ENCODE peak calls at places on chromosome 4, in four cellular contexts. N is brain microvascular endothelial cell, U is stomach, K is uterus. S is an unnamed sample.

GRCh38 chr4:22072240-22072639 is 123.7 kb upstream of the KCNIP4 start:
- DNase-seq in U (no peak), N (no peak), K (no peak), S (no peak)

GRCh38 chr4:177107288-177107901 is 202.3 kb upstream of the NEIL3 start:
- DNase-seq in U (no peak), N (no peak), K (no peak), S (no peak)

GRCh38 chr4:16122784-16123183 is 39.0 kb upstream of the PROM1 start:
- DNase-seq in N (no peak), U (no peak), K (no peak), S (no peak)

GRCh38 chr4:85175190-85175589 is 208.7 kb upstream of the WDFY3 start:
- DNase-seq in K (no peak), U (no peak), N (no peak), S (no peak)

GRCh38 chr4:152458801-152459302 is 77.0 kb downstream of the FBXW7 start:
- DNase-seq in N (no peak), U (no peak), K (no peak), S (peak)

GRCh38 chr4:68872442-68873217 is 56.8 kb downstream of the UGT2B10 start:
- DNase-seq in U (no peak), N (no peak), K (no peak), S (no peak)

GRCh38 chr4:114535725-114536124 is 62.9 kb upstream of the UGT8 start:
- DNase-seq in K (no peak), N (no peak), U (no peak), S (no peak)

GRCh38 chr4:187183351-187183750 is 459.7 kb upstream of the FAT1 start:
- DNase-seq in U (no peak), K (no peak), N (no peak), S (no peak)

GRCh38 chr4:40180356-40180755 is 16.5 kb upstream of the RHOH start:
- DNase-seq in N (peak), U (no peak), K (no peak), S (no peak)

GRCh38 chr4:119955256-119955655 is 111.4 kb downstream of the MAD2L1 start:
- DNase-seq in K (no peak), U (no peak), N (peak), S (no peak)

GRCh38 chr4:73439445-73439844 is 3.4 kb downstream of the AFP start:
- DNase-seq in K (no peak), N (no peak), U (no peak), S (no peak)

GRCh38 chr4:6443035-6444023 is 29.1 kb downstream of the PPP2R2C start:
- DNase-seq in K (no peak), U (no peak), N (no peak), S (no peak)

GRCh38 chr4:144574004-144574403 is 72.0 kb upstream of the HHIP start:
- DNase-seq in K (no peak), U (no peak), N (no peak), S (no peak)

GRCh38 chr4:62898115-62898514 is 1511.1 kb downstream of the TECRL start:
- DNase-seq in K (no peak), N (no peak), U (no peak), S (no peak)

GRCh38 chr4:56653461-56654237 is 27.4 kb downstream of the HOPX start:
- DNase-seq in N (no peak), K (no peak), U (no peak), S (no peak)

GRCh38 chr4:88738714-88739366 is 41.2 kb upstream of the NAP1L5 start:
- DNase-seq in U (no peak), K (no peak), N (no peak), S (no peak)

GRCh38 chr4:151455212-151455611 is 46.2 kb downstream of the FHIP1A start:
- DNase-seq in N (no peak), U (no peak), K (no peak), S (no peak)
- TF ChIP-seq CTCF in N (no peak), U (no peak), K (no peak), S (no peak)

GRCh38 chr4:185122681-185123345 is 20.3 kb upstream of the SLC25A4 start:
- DNase-seq in N (no peak), K (no peak), U (no peak), S (no peak)

GRCh38 chr4:185123479-185123878 is 19.6 kb upstream of the SLC25A4 start:
- DNase-seq in U (no peak), N (no peak), K (no peak), S (no peak)

GRCh38 chr4:185134176-185134869 is 8.7 kb upstream of the SLC25A4 start:
- DNase-seq in U (no peak), N (no peak), K (no peak), S (peak)

GRCh38 chr4:185127021-185127925 is 15.8 kb upstream of the SLC25A4 start:
- DNase-seq in U (no peak), N (no peak), K (no peak), S (peak)

DNA sequence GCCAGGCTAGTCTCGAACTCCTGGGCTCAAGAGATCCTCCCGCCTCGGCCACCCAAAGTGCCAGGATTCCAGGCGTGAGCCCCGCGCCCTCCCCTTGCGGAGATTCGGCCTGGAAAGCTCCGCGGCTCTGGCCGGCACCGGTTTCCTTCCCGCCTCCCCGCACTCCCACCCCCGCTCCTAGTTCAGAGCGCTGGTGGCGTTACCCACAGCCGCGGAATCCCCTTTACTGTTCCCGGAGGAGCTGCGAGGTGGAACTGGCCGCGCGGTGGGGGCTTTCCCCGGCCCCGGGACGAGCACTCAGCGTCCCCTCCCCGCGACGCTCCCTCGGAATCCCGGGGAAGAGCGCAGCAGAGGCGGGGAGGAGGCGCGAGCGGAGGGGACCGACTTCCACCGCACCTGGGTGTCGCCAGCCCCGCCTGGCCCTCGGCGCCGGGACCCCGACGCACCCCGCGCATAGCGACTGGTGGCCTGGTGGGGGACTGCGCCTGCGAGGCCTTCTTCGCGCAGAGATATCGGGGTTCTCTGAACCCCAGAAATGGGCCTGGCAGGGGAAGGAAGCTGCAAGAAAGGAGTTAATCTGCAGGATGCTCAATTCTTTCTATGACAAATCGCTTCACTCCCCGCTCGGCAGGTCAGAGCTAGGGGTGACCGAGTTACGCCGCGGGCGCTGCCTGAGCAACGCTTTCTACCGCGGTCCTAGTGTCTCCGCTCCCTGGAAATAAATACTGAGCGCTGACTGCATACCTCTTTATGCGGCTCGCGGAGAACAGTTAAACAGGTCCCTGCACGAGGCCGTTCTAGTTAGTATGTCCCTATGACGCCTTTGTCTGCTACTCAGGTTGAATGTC is 14.6 kb upstream of the SLC25A4 start:
- DNase-seq in U (no peak), N (no peak), K (no peak), S (peak)
- TF ChIP-seq CTCF in U (peak), N (no peak), K (no peak), S (no peak)

DNA sequence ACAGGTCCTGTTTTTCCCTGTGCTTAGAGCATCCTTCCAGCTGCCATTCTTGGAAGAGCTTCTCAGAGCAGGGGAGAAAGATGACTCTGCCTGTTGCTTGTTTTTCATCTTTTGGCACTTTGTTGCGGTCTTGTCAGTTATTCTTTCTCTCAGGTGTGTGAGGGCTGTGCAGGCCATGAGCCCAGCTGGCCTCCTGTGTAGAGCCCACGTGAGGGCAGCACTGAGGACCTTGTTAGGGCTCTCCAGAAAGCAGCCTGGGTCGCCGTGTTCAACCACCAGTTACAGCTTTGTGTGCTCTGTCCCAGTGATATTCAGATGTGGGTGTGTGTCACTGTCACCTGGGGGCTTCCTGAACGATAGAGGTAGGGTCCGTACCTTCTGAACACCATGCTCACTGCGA is 52.8 kb downstream of the NOP14 start:
- DNase-seq in K (no peak), N (no peak), U (no peak), S (no peak)
- TF ChIP-seq CTCF in K (no peak), N (peak), U (no peak), S (no peak)

GRCh38 chr4:154399259-154399974 is 92.2 kb downstream of the DCHS2 start:
- DNase-seq in N (peak), U (no peak), K (peak), S (no peak)
- TF ChIP-seq CTCF in N (peak), U (no peak), K (peak), S (no peak)

GRCh38 chr4:26584725-26585124 is 841 bp downstream of the TBC1D19 start:
- DNase-seq in U (no peak), K (no peak), N (no peak), S (no peak)

GRCh38 chr4:26583538-26583864 is 383 bp upstream of the TBC1D19 start:
- DNase-seq in K (no peak), U (no peak), N (no peak), S (no peak)

GRCh38 chr4:26579169-26579568 is 4.7 kb upstream of the TBC1D19 start:
- DNase-seq in U (no peak), K (no peak), N (no peak), S (no peak)

GRCh38 chr4:26589699-26590098 is 5.8 kb downstream of the TBC1D19 start:
- DNase-seq in U (no peak), K (no peak), N (no peak), S (no peak)

DNA sequence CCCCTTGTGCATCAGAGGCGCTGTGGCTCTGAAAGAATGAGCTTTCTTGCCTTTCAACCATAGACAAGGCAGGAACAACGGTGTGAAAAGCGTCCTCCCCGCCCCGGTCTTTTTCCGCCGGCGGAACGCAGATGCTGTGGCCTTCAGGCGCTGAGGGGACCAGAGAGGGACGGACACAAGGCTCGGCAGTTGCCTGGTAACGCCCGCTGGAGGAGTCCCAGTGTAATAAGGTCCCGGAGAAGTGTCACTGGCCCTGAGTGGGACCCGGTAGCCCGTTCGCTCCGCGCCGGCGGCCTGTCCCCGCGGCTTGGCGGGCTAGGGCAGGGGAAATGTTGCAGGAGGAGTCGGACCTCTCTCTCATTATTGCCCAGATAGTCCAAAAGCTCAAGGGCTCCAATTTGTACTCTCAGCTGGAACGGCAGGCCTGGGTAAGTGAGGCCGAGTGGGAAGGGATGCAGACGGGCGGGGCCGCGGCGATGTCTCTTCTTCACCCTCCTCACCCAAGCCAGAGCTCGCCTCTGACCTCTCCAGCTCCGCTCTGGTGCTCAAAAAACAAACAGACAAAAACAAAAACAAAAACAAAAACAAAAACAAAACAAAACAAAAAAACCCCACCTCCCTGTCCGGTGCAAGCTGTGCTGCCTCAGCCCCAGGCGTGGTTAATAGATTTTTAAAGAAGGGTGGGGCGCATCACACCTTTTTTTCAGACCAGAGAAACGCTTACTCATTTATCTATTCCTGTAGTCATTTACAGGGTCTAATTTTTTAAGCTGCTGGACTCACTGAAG is at the start of gene TBC1D19:
- DNase-seq in U (peak), K (peak), N (peak), S (peak)
- TF ChIP-seq CTCF in U (no peak), K (no peak), N (no peak), S (no peak)

DNA sequence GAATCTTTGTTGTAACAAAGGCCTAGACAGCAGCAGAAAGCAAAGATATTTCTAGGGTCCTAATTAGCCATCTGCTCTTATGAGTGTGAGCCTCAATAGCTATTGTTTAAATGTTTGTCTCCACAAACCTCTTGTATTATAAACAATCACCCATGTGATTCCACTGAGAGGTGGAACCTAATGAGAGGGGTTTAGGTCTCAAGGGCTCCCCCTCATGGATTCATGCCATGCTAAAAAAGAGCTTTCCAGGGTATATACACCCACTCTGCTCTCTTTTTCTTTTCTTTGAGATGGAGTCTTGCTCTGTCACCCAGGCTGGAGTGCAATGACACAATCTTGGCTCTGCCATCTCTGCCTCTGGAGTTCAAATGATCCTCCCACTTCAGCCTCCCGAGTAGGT is 42.1 kb downstream of the TRIM61 start:
- DNase-seq in U (no peak), N (peak), K (no peak), S (peak)
- TF ChIP-seq CTCF in U (no peak), N (peak), K (no peak), S (peak)

DNA sequence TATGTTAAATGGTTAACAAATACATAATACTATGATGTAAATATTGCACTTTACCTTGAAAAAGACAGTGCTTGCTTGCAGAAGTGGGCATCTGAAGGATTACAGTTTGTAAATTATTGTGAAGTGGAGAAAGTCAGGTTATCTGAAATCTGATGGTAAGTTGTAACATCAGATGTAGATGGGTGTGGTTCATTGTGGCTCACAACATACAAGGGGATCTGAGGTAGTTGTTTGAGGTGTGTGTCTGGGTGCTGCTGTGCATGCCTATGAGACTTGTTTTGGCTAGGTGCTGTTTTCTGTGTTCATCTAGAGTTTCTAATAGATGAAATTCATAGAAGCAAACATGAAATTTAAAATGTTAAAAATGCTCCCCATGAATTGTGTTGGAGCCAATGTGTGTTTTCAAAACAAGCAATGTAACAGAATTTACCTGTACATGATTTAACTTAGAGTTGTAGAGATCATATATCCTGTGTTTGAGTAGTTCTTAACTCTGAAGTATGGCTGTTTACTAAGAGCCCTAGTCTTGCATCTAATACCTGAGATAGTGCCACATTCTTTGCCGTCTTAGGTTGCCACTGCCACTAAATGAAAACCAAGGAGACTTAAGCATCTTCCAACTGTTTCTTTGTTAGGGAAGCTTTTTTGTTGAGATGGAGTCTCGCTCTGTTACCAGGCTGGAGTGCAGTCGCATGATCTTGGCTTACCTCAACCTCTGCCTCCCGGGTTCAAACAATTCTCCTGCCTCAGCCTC is 11.9 kb upstream of the NDUFC1 start:
- DNase-seq in N (no peak), U (no peak), K (no peak), S (no peak)
- TF ChIP-seq CTCF in N (no peak), U (no peak), K (no peak), S (no peak)

DNA sequence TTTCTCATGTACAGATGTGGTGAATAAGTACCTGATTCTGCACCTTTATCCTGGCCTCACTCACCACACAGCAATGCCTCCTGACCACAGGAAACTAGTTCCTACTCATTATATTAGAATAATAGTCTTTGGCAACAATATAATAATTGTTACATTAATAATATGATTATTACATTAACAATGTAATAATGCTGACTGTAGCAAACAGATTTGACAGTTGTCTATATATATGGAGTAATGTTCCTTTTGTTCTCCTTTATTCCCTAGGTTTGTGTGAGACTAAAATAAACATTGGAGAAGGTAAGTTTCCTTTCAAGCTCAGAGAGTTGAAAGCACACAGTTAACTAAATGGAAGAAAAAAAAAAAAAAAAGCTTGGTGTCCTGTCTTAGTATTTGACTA is 40.6 kb upstream of the NAA11 start:
- DNase-seq in K (no peak), U (no peak), N (no peak), S (no peak)
- TF ChIP-seq CTCF in K (no peak), U (no peak), N (no peak), S (no peak)

GRCh38 chr4:93710101-93710846 is 118.3 kb upstream of the ATOH1 start:
- DNase-seq in N (no peak), K (no peak), U (no peak), S (peak)
- TF ChIP-seq CTCF in N (peak), K (no peak), U (peak), S (peak)